ENCODE peak calls at places on chromosomes 2 and 18, in five cellular contexts. T, C, M, L and A are unnamed samples.
A peak's percentile ranks its signal among the peaks of the same experiment; 100 is the strongest.

GRCh38 chr18:3538456-3538855 is 88.5 kb downstream of the TGIF1 start:
- DNase-seq in T (no peak), C (no peak), M (peak; percentile 31), L (no peak), A (no peak)

GRCh38 chr2:65393743-65394422 is 38.5 kb downstream of the SPRED2 start:
- DNase-seq in T (no peak), C (no peak), M (no peak), L (no peak), A (no peak)

GRCh38 chr2:27958711-27959378 is 68.3 kb downstream of the BABAM2 start:
- DNase-seq in T (no peak), C (no peak), M (peak; percentile 23), L (peak; percentile 46), A (no peak)

GRCh38 chr18:23189768-23190661 is 54.7 kb downstream of the CABLES1 start:
- DNase-seq in T (no peak), C (no peak), M (no peak), L (no peak), A (no peak)

GRCh38 chr18:46152436-46152807 is 48.2 kb downstream of the HAUS1 start:
- DNase-seq in T (peak; percentile 43), C (peak; percentile 30), M (peak; percentile 83), L (peak; percentile 71), A (no peak)

GRCh38 chr18:8615397-8616025 is 6.3 kb downstream of the RAB12 start:
- DNase-seq in T (peak; percentile 85), C (peak; percentile 35), M (peak; percentile 97), L (peak; percentile 92), A (no peak)

GRCh38 chr2:138496096-138496651 is 5.4 kb upstream of the SPOPL start:
- DNase-seq in T (no peak), C (no peak), M (no peak), L (no peak), A (no peak)

GRCh38 chr18:45765740-45766139 is 41.8 kb downstream of the SLC14A1 start:
- DNase-seq in T (no peak), C (no peak), M (no peak), L (no peak), A (no peak)

GRCh38 chr2:160278101-160278888 is 78.2 kb upstream of the ITGB6 start:
- DNase-seq in T (no peak), C (no peak), M (no peak), L (no peak), A (no peak)

GRCh38 chr2:218997730-218998129 is 4.5 kb upstream of the CRYBA2 start:
- DNase-seq in T (no peak), C (no peak), M (no peak), L (no peak), A (no peak)

GRCh38 chr2:230956827-230957755 is 32.0 kb upstream of the GPR55 start:
- DNase-seq in T (no peak), C (no peak), M (peak; percentile 49), L (peak; percentile 69), A (no peak)

GRCh38 chr2:139478191-139478914 is 698.2 kb upstream of the NXPH2 start:
- DNase-seq in T (no peak), C (no peak), M (no peak), L (peak; percentile 37), A (no peak)

GRCh38 chr2:160375037-160375436 is 118.6 kb downstream of the RBMS1 start:
- DNase-seq in T (no peak), C (no peak), M (peak; percentile 87), L (no peak), A (no peak)

GRCh38 chr2:61432990-61433389 is 37.9 kb downstream of the USP34 start:
- DNase-seq in T (no peak), C (no peak), M (no peak), L (no peak), A (no peak)

GRCh38 chr2:223576873-223577272 is 25.3 kb downstream of the SCG2 start:
- DNase-seq in T (peak; percentile 89), C (no peak), M (peak; percentile 98), L (no peak), A (no peak)

GRCh38 chr2:192969055-192969454 is 774.3 kb upstream of the TMEFF2 start:
- DNase-seq in T (no peak), C (no peak), M (no peak), L (no peak), A (no peak)

GRCh38 chr18:60895181-60895580 is 438.0 kb upstream of the CDH20 start:
- DNase-seq in T (no peak), C (no peak), M (no peak), L (peak; percentile 75), A (no peak)

GRCh38 chr2:181575650-181576025 is 81.3 kb downstream of the CERKL start:
- DNase-seq in T (no peak), C (no peak), M (no peak), L (no peak), A (no peak)
- TF ChIP-seq CTCF in T (no peak), C (no peak), M (no peak), L (no peak), A (no peak)

DNA sequence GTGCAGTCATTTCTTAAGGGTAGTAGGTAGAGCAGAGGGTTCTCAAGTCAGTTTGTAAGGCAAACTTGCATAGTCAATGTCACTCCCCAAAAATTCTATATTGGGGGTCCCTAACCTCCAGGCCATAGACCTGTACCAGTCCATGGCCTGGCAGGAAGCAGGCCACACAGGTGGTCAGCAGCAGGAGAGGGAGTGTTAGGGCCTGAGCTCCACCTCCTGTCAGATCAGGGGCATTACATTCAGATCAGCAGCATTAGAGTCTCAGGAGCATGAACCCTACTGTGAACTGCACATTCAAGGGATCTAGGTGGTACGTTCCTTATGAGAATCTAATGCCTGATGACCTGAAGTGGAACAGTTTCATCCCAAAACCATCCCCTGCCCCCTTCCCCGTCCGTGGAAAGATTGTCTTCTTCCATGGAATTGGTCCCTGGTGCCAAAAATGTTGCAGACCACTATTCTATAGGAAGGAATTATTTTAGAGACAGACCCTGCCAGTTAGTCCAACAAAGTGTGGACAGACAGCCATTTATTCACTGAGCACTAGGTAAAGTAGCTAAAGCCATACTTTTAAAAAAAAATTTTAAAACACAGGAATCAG is 6.7 kb downstream of the COA5 start:
- DNase-seq in T (no peak), C (no peak), M (peak; percentile 47), L (peak; percentile 61), A (no peak)
- TF ChIP-seq CTCF in T (peak; percentile 65), C (peak; percentile 53), M (peak; percentile 56), L (peak; percentile 86), A (no peak)

DNA sequence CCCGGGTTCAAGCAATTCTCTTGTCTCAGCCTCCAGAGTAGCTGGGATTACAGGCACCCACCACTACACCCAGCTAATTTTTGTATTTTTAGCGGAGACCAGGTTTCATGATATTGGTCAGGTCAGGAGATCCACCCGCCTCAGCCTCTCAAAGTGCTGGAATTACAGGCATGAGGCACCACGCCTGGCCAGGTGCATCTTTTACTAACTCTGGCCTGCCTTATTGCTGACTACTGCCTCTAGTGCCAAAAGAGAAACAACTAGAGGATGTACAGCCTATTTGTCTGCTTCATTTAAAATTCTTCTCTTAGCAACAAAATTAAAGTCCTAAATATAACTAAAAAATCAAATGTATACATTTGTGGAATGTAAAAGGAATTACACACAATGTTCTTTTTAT is 115.4 kb downstream of the BMPR2 start:
- DNase-seq in T (no peak), C (no peak), M (no peak), L (no peak), A (no peak)
- TF ChIP-seq CTCF in T (no peak), C (no peak), M (peak; percentile 9), L (peak; percentile 24), A (no peak)

DNA sequence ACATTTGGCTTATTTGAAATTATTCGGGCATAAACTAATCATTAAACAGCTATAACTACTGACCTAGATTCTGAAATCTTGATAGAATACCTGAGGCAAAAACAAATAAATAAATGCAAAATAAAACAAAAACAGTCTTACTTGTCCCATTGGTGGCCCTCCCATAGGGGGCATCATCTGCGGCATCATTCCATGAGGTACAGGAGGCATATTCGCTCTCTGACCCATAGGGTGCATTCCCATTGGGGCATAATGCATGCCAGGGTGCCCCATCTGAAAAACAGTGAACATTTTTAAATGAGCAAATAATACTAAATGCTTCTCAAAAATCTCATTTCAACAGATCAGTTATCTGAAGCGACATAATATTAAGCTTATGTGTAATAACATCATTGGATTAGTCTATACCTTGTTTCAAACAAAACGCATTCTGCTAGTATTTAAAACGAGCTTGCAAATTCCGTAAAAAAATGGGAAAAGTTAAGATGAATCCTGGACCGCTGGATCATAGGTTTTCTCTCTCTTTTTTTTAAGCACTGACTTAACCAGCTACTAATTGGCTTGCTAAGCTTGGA is 1.3 kb downstream of the PRPF40A start:
- DNase-seq in T (no peak), C (no peak), M (peak; percentile 5), L (peak; percentile 53), A (no peak)
- TF ChIP-seq CTCF in T (peak; percentile 52), C (no peak), M (peak; percentile 44), L (peak; percentile 78), A (no peak)

DNA sequence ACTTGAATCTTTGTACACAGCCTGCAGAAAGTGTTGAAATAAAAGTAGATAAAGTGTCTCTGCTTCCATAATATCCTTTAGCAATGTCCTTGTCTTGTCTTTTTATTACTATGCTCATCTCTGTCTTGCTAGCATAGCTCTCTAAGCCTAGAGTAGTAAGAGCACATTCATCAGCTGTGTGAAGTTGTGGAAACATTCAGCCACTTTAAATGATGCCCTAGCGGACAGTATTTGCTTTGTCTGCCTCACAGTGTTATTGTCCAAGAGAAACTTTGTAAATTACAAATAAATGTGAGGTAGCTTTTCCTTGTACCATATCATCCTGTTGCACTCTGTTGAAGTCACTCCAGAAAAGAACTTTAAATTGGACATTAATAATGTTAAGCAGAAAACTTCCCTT is 60.3 kb upstream of the TTC21B start:
- DNase-seq in T (no peak), C (no peak), M (no peak), L (no peak), A (no peak)
- TF ChIP-seq CTCF in T (no peak), C (no peak), M (no peak), L (peak; percentile 32), A (no peak)